ENCODE peak calls at places on chromosomes 6 and 20, in four cellular contexts. One of them, this sample, is unnamed.

GRCh38 chr6:37673436-37673835 is 24.2 kb downstream of the MDGA1 start:
- DNase-seq in IMR-90: no peak
- DNase-seq in KBM-7: no peak
- DNase-seq in GM19239: no peak
- DNase-seq in this sample: no peak

GRCh38 chr20:46057856-46058655 is 29.0 kb downstream of the SLC12A5 start:
- DNase-seq in GM19239: no peak
- DNase-seq in IMR-90: peak
- DNase-seq in KBM-7: no peak
- DNase-seq in this sample: peak

GRCh38 chr6:108565091-108565766 is 4.5 kb downstream of the FOXO3 start:
- DNase-seq in IMR-90: no peak
- DNase-seq in GM19239: no peak
- DNase-seq in KBM-7: peak
- DNase-seq in this sample: peak

GRCh38 chr20:34704177-34705007 is at the start of gene TP53INP2:
- DNase-seq in GM19239: peak
- DNase-seq in KBM-7: peak
- DNase-seq in IMR-90: peak
- DNase-seq in this sample: peak

GRCh38 chr20:50286609-50287008 is 96.0 kb downstream of the CEBPB start:
- DNase-seq in GM19239: peak
- DNase-seq in IMR-90: peak
- DNase-seq in KBM-7: no peak
- DNase-seq in this sample: peak

GRCh38 chr6:154754152-154754551 is 20.9 kb downstream of the SCAF8 start:
- DNase-seq in KBM-7: no peak
- DNase-seq in IMR-90: peak
- DNase-seq in GM19239: no peak
- DNase-seq in this sample: peak

GRCh38 chr6:13488015-13488895 is 855 bp upstream of the GFOD1 start:
- DNase-seq in GM19239: no peak
- DNase-seq in IMR-90: peak
- DNase-seq in KBM-7: no peak
- DNase-seq in this sample: peak

GRCh38 chr6:68638225-68638900 is 3.3 kb downstream of the ADGRB3 start:
- DNase-seq in GM19239: no peak
- DNase-seq in IMR-90: peak
- DNase-seq in KBM-7: peak
- DNase-seq in this sample: peak

GRCh38 chr6:131281471-131282270 is 146.4 kb downstream of the AKAP7 start:
- DNase-seq in KBM-7: peak
- DNase-seq in IMR-90: peak
- DNase-seq in GM19239: no peak
- DNase-seq in this sample: peak

GRCh38 chr20:63054695-63055240 is 48.0 kb upstream of the BHLHE23 start:
- DNase-seq in GM19239: no peak
- DNase-seq in KBM-7: no peak
- DNase-seq in IMR-90: no peak
- DNase-seq in this sample: no peak